ENCODE peak calls at places on chromosomes 12 and 14, in seven cellular contexts. T is A549, I is fibroblast of lung, B is psoas muscle, U is spleen, L is testis, W is mesendoderm. Z is an unnamed sample.

GRCh38 chr12:124626841-124627502 is 59.6 kb upstream of the NCOR2 start:
- DNase-seq in W (no peak), I (peak; percentile 47), L (peak; percentile 85), B (peak; percentile 74), U (no peak), T (no peak), Z (no peak)

GRCh38 chr14:100649173-100649519 is 61.9 kb upstream of the BEGAIN start:
- DNase-seq in L (no peak), B (no peak), T (peak; percentile 33), W (no peak), U (no peak), I (peak; percentile 75), Z (no peak)

GRCh38 chr12:85711735-85712390 is 124.3 kb downstream of the RASSF9 start:
- DNase-seq in W (no peak), T (no peak), B (peak; percentile 37), U (no peak), L (no peak), I (no peak), Z (peak; percentile 32)

GRCh38 chr12:128763395-128763794 is 60.4 kb downstream of the SLC15A4 start:
- DNase-seq in I (no peak), L (no peak), T (no peak), B (no peak), U (no peak), W (no peak), Z (no peak)

GRCh38 chr12:19205120-19205519 is 75.6 kb downstream of the PLEKHA5 start:
- DNase-seq in W (no peak), I (no peak), T (no peak), B (no peak), L (no peak), U (no peak), Z (no peak)

GRCh38 chr12:26473291-26473690 is 277.9 kb downstream of the SSPN start:
- DNase-seq in U (no peak), L (no peak), I (peak; percentile 32), B (no peak), W (no peak), T (no peak), Z (no peak)

GRCh38 chr12:2113501-2113912 is 60.7 kb downstream of the CACNA1C start:
- DNase-seq in I (no peak), U (peak; percentile 58), B (no peak), T (no peak), W (no peak), L (no peak), Z (no peak)

GRCh38 chr14:100108840-100109593 is 43.8 kb downstream of the EVL start:
- DNase-seq in U (no peak), W (no peak), L (no peak), I (peak; percentile 35), T (no peak), B (no peak), Z (no peak)

GRCh38 chr14:27114180-27114579 is 516.3 kb upstream of the NOVA1 start:
- DNase-seq in I (no peak), L (no peak), B (no peak), W (no peak), T (no peak), U (no peak), Z (no peak)

GRCh38 chr12:92654929-92655328 is 47.9 kb upstream of the PLEKHG7 start:
- DNase-seq in I (peak; percentile 44), T (no peak), B (no peak), W (no peak), L (no peak), U (no peak), Z (no peak)

GRCh38 chr12:57459750-57460400 is at the start of gene GLI1:
- DNase-seq in I (no peak), U (peak; percentile 81), L (peak; percentile 44), W (peak; percentile 36), B (no peak), T (peak; percentile 59), Z (peak; percentile 59)

GRCh38 chr12:87382959-87383591 is 646.1 kb downstream of the C12orf50 start:
- DNase-seq in L (no peak), T (no peak), I (no peak), W (peak; percentile 57), B (no peak), U (no peak), Z (no peak)

GRCh38 chr14:72568296-72568992 is 325.5 kb downstream of the DPF3 start:
- DNase-seq in U (no peak), L (no peak), W (no peak), B (no peak), I (no peak), T (no peak), Z (no peak)

GRCh38 chr14:77158175-77158908 is 16.8 kb upstream of the ZDHHC22 start:
- DNase-seq in L (peak; percentile 55), W (peak; percentile 78), T (peak; percentile 52), U (peak; percentile 36), I (peak; percentile 76), B (peak; percentile 53), Z (no peak)

GRCh38 chr14:31510855-31511254 is 23.0 kb upstream of the GPR33 start:
- DNase-seq in U (no peak), W (no peak), T (no peak), I (no peak), B (no peak), L (no peak), Z (no peak)

GRCh38 chr12:123131291-123131831 is 19.5 kb downstream of the PITPNM2 start:
- DNase-seq in W (peak; percentile 72), U (no peak), T (no peak), I (peak; percentile 53), L (no peak), B (no peak), Z (peak; percentile 68)

GRCh38 chr14:60642790-60643397 is 6.4 kb downstream of the SIX1 start:
- DNase-seq in U (no peak), B (peak; percentile 34), I (no peak), W (no peak), T (no peak), L (no peak), Z (no peak)

GRCh38 chr14:74582910-74583581 is 29.0 kb downstream of the LTBP2 start:
- DNase-seq in W (no peak), B (peak; percentile 60), T (no peak), I (no peak), U (peak; percentile 51), L (no peak), Z (no peak)

GRCh38 chr14:100850841-100851585 is 25.1 kb downstream of the MEG3 start:
- DNase-seq in B (peak; percentile 78), T (peak; percentile 71), U (peak; percentile 95), L (peak; percentile 76), I (no peak), W (peak; percentile 61), Z (peak; percentile 93)

GRCh38 chr12:6917491-6918231 is 3.3 kb downstream of the ENO2 start:
- DNase-seq in U (peak; percentile 49), T (no peak), W (peak; percentile 72), B (no peak), L (no peak), I (peak; percentile 79), Z (no peak)

GRCh38 chr12:119992129-119992705 is 3.2 kb downstream of the BICDL1 start:
- DNase-seq in U (no peak), W (no peak), L (no peak), I (no peak), B (no peak), T (no peak), Z (no peak)

DNA sequence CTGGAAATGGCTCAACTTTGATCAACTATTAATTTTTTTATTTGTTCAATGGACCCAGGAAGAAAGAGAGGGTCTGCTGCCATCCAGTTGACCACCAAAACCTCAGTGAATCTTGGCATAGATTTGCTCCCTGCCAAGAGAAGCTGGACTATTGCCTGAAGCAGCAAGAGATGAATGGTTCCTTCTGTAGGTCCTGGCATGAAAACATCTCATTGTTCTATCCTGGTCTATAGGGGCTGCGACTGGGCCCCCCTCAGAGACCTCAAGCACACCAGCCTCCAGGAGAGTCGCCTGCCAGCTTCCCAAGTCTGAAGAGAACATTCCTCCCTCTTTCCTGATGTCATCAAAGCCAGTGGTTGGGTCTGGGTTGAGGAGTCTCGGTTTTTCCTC is 204.9 kb downstream of the TMX1 start:
- DNase-seq in I (peak; percentile 24), B (no peak), U (no peak), W (no peak), L (no peak), T (no peak), Z (no peak)
- H3K4me1 ChIP-seq in I (peaks cover 30% of the 10 kb centered on the region), B (no peaks in the 10 kb centered on the region), U (no peaks in the 10 kb centered on the region), W (peaks cover 3% of the 10 kb centered on the region), L (peaks cover 18% of the 10 kb centered on the region), T (peaks cover 25% of the 10 kb centered on the region), Z (no peaks in the 10 kb centered on the region)

DNA sequence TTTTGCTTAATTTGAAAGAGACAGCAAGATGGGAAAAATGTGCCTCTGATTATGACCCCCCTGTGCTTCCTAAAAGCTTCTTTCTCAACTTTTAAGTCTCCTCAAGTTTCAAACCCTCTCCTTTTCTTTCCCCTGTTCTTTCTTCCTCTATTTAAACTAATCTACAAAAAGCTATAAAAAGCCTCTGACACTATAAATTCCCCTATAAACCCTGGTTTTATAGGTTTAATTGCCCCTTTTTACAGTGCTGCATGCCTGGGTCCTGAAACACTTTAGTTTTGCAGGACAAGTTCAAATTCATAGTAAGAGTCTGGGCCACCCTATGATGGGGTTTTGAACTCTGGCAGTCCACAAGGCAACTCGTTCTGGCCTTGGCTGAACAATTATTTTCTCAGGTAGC is 510.9 kb upstream of the TBX3 start:
- DNase-seq in L (no peak), B (no peak), I (no peak), U (no peak), W (no peak), T (no peak), Z (peak; percentile 12)
- H3K4me1 ChIP-seq in L (no peaks in the 10 kb centered on the region), B (no peaks in the 10 kb centered on the region), I (no peaks in the 10 kb centered on the region), U (no peaks in the 10 kb centered on the region), W (no peaks in the 10 kb centered on the region), T (no peaks in the 10 kb centered on the region), Z (peaks cover 7% of the 10 kb centered on the region)

GRCh38 chr12:32240210-32240609 is 133.6 kb downstream of the BICD1 start:
- DNase-seq in W (no peak), L (no peak), T (no peak), I (peak; percentile 20), U (no peak), B (no peak), Z (no peak)
- H3K4me1 ChIP-seq in W (no peaks in the 10 kb centered on the region), L (no peaks in the 10 kb centered on the region), T (peaks cover 9% of the 10 kb centered on the region), I (no peaks in the 10 kb centered on the region), U (no peaks in the 10 kb centered on the region), B (no peaks in the 10 kb centered on the region), Z (no peaks in the 10 kb centered on the region)

GRCh38 chr14:22567437-22567836 is 21.6 kb downstream of the DAD1 start:
- DNase-seq in U (no peak), W (no peak), L (no peak), T (no peak), B (no peak), I (no peak), Z (no peak)
- H3K4me1 ChIP-seq in U (peaks cover 82% of the 10 kb centered on the region), W (no peaks in the 10 kb centered on the region), L (peaks cover 6% of the 10 kb centered on the region), T (peaks cover 23% of the 10 kb centered on the region), B (peaks cover 56% of the 10 kb centered on the region), I (no peaks in the 10 kb centered on the region), Z (peaks cover 5% of the 10 kb centered on the region)

Z was measured in mucosa of descending colon.